ENCODE peak calls at places on chromosomes 13 and 19, in seven cellular contexts. One of them, this sample, is unnamed.

GRCh38 chr13:101231751-101232428 is 184.4 kb downstream of the NALCN start:
- DNase-seq in epithelial cell of esophagus: peak; percentile 22
- DNase-seq in cardiac fibroblast: peak; percentile 75
- DNase-seq in CD8-positive, alpha-beta T cell: no peak
- DNase-seq in colonic mucosa: no peak
- DNase-seq in cardiac muscle cell: no peak
- DNase-seq in B cell: no peak
- DNase-seq in this sample: no peak

GRCh38 chr13:44930907-44931676 is 58.2 kb downstream of the NUFIP1 start:
- DNase-seq in epithelial cell of esophagus: peak; percentile 55
- DNase-seq in cardiac fibroblast: peak; percentile 34
- DNase-seq in CD8-positive, alpha-beta T cell: no peak
- DNase-seq in colonic mucosa: no peak
- DNase-seq in cardiac muscle cell: no peak
- DNase-seq in B cell: no peak
- DNase-seq in this sample: no peak

GRCh38 chr13:110397445-110397844 is 90.4 kb downstream of the COL4A2 start:
- DNase-seq in epithelial cell of esophagus: peak; percentile 17
- DNase-seq in cardiac fibroblast: peak; percentile 87
- DNase-seq in CD8-positive, alpha-beta T cell: no peak
- DNase-seq in colonic mucosa: no peak
- DNase-seq in cardiac muscle cell: no peak
- DNase-seq in B cell: no peak
- DNase-seq in this sample: no peak

GRCh38 chr13:93425411-93425810 is 198.8 kb downstream of the GPC6 start:
- DNase-seq in epithelial cell of esophagus: no peak
- DNase-seq in cardiac fibroblast: no peak
- DNase-seq in CD8-positive, alpha-beta T cell: no peak
- DNase-seq in colonic mucosa: no peak
- DNase-seq in cardiac muscle cell: no peak
- DNase-seq in B cell: no peak
- DNase-seq in this sample: no peak

GRCh38 chr13:72198042-72198441 is 331.0 kb upstream of the DACH1 start:
- DNase-seq in epithelial cell of esophagus: no peak
- DNase-seq in cardiac fibroblast: no peak
- DNase-seq in CD8-positive, alpha-beta T cell: no peak
- DNase-seq in colonic mucosa: no peak
- DNase-seq in cardiac muscle cell: no peak
- DNase-seq in B cell: no peak
- DNase-seq in this sample: no peak

GRCh38 chr13:94178625-94179244 is 300.7 kb downstream of the DCT start:
- DNase-seq in epithelial cell of esophagus: no peak
- DNase-seq in cardiac fibroblast: no peak
- DNase-seq in CD8-positive, alpha-beta T cell: no peak
- DNase-seq in colonic mucosa: no peak
- DNase-seq in cardiac muscle cell: no peak
- DNase-seq in B cell: no peak
- DNase-seq in this sample: no peak

GRCh38 chr19:7500811-7501450 is 12.1 kb upstream of the PEX11G start:
- DNase-seq in epithelial cell of esophagus: peak; percentile 83
- DNase-seq in cardiac fibroblast: peak; percentile 51
- DNase-seq in CD8-positive, alpha-beta T cell: peak; percentile 21
- DNase-seq in colonic mucosa: peak; percentile 77
- DNase-seq in cardiac muscle cell: peak; percentile 78
- DNase-seq in B cell: no peak
- DNase-seq in this sample: peak; percentile 74

GRCh38 chr19:29978139-29978538 is 36.1 kb downstream of the URI1 start:
- DNase-seq in epithelial cell of esophagus: no peak
- DNase-seq in cardiac fibroblast: no peak
- DNase-seq in CD8-positive, alpha-beta T cell: no peak
- DNase-seq in colonic mucosa: no peak
- DNase-seq in cardiac muscle cell: no peak
- DNase-seq in B cell: no peak
- DNase-seq in this sample: peak; percentile 9

GRCh38 chr13:113273856-113274590 is 23.0 kb upstream of the LAMP1 start:
- DNase-seq in epithelial cell of esophagus: peak; percentile 87
- DNase-seq in cardiac fibroblast: peak; percentile 82
- DNase-seq in CD8-positive, alpha-beta T cell: no peak
- DNase-seq in colonic mucosa: no peak
- DNase-seq in cardiac muscle cell: no peak
- DNase-seq in B cell: no peak
- DNase-seq in this sample: no peak

GRCh38 chr19:29467824-29468401 is 57.9 kb upstream of the VSTM2B start:
- DNase-seq in epithelial cell of esophagus: peak; percentile 3
- DNase-seq in cardiac fibroblast: peak; percentile 28
- DNase-seq in CD8-positive, alpha-beta T cell: peak; percentile 16
- DNase-seq in colonic mucosa: no peak
- DNase-seq in cardiac muscle cell: peak; percentile 31
- DNase-seq in B cell: no peak
- DNase-seq in this sample: peak; percentile 49

GRCh38 chr13:48873598-48873997 is 102.1 kb upstream of the FNDC3A start:
- DNase-seq in epithelial cell of esophagus: peak; percentile 71
- DNase-seq in cardiac fibroblast: peak; percentile 23
- DNase-seq in CD8-positive, alpha-beta T cell: no peak
- DNase-seq in colonic mucosa: no peak
- DNase-seq in cardiac muscle cell: peak; percentile 23
- DNase-seq in B cell: no peak
- DNase-seq in this sample: no peak

GRCh38 chr19:6020972-6021805 is 43.2 kb upstream of the RANBP3 start:
- DNase-seq in epithelial cell of esophagus: peak; percentile 14
- DNase-seq in cardiac fibroblast: no peak
- DNase-seq in CD8-positive, alpha-beta T cell: no peak
- DNase-seq in colonic mucosa: no peak
- DNase-seq in cardiac muscle cell: no peak
- DNase-seq in B cell: no peak
- DNase-seq in this sample: no peak

GRCh38 chr13:108026671-108027410 is 188.5 kb downstream of the LIG4 start:
- DNase-seq in epithelial cell of esophagus: no peak
- DNase-seq in cardiac fibroblast: no peak
- DNase-seq in CD8-positive, alpha-beta T cell: no peak
- DNase-seq in colonic mucosa: no peak
- DNase-seq in cardiac muscle cell: no peak
- DNase-seq in B cell: no peak
- DNase-seq in this sample: no peak

GRCh38 chr13:53612200-53612599 is 583.6 kb downstream of the OLFM4 start:
- DNase-seq in epithelial cell of esophagus: no peak
- DNase-seq in cardiac fibroblast: no peak
- DNase-seq in CD8-positive, alpha-beta T cell: no peak
- DNase-seq in colonic mucosa: no peak
- DNase-seq in cardiac muscle cell: no peak
- DNase-seq in B cell: no peak
- DNase-seq in this sample: no peak

GRCh38 chr13:78054152-78054551 is 135.5 kb upstream of the EDNRB start:
- DNase-seq in epithelial cell of esophagus: no peak
- DNase-seq in cardiac fibroblast: no peak
- DNase-seq in CD8-positive, alpha-beta T cell: no peak
- DNase-seq in colonic mucosa: no peak
- DNase-seq in cardiac muscle cell: no peak
- DNase-seq in B cell: no peak
- DNase-seq in this sample: no peak

GRCh38 chr19:30148039-30148438 is 206.0 kb downstream of the URI1 start:
- DNase-seq in epithelial cell of esophagus: peak; percentile 17
- DNase-seq in cardiac fibroblast: no peak
- DNase-seq in CD8-positive, alpha-beta T cell: no peak
- DNase-seq in colonic mucosa: peak; percentile 38
- DNase-seq in cardiac muscle cell: no peak
- DNase-seq in B cell: no peak
- DNase-seq in this sample: no peak

GRCh38 chr19:2561895-2562294 is 86.0 kb downstream of the GADD45B start:
- DNase-seq in epithelial cell of esophagus: peak; percentile 23
- DNase-seq in cardiac fibroblast: no peak
- DNase-seq in CD8-positive, alpha-beta T cell: peak; percentile 69
- DNase-seq in colonic mucosa: no peak
- DNase-seq in cardiac muscle cell: no peak
- DNase-seq in B cell: peak; percentile 76
- DNase-seq in this sample: peak; percentile 87

GRCh38 chr13:50805805-50806204 is 37.7 kb downstream of the DLEU7 start:
- DNase-seq in epithelial cell of esophagus: peak; percentile 26
- DNase-seq in cardiac fibroblast: peak; percentile 51
- DNase-seq in CD8-positive, alpha-beta T cell: no peak
- DNase-seq in colonic mucosa: no peak
- DNase-seq in cardiac muscle cell: no peak
- DNase-seq in B cell: no peak
- DNase-seq in this sample: no peak
- TF ChIP-seq CTCF in epithelial cell of esophagus: no peak
- TF ChIP-seq CTCF in cardiac fibroblast: peak; percentile 18
- TF ChIP-seq CTCF in CD8-positive, alpha-beta T cell: no peak
- TF ChIP-seq CTCF in colonic mucosa: no peak
- TF ChIP-seq CTCF in cardiac muscle cell: peak; percentile 7
- TF ChIP-seq CTCF in B cell: no peak
- TF ChIP-seq CTCF in this sample: no peak

GRCh38 chr19:46617566-46618079 is 7.3 kb downstream of the PTGIR start:
- DNase-seq in epithelial cell of esophagus: no peak
- DNase-seq in cardiac fibroblast: no peak
- DNase-seq in CD8-positive, alpha-beta T cell: no peak
- DNase-seq in colonic mucosa: no peak
- DNase-seq in cardiac muscle cell: no peak
- DNase-seq in B cell: no peak
- DNase-seq in this sample: no peak

GRCh38 chr19:46614114-46614701 is 10.7 kb downstream of the PTGIR start:
- DNase-seq in epithelial cell of esophagus: peak; percentile 76
- DNase-seq in cardiac fibroblast: peak; percentile 84
- DNase-seq in CD8-positive, alpha-beta T cell: peak; percentile 86
- DNase-seq in colonic mucosa: peak; percentile 85
- DNase-seq in cardiac muscle cell: peak; percentile 90
- DNase-seq in B cell: peak; percentile 87
- DNase-seq in this sample: peak; percentile 82

GRCh38 chr19:46615966-46616365 is 8.9 kb downstream of the PTGIR start:
- DNase-seq in epithelial cell of esophagus: no peak
- DNase-seq in cardiac fibroblast: no peak
- DNase-seq in CD8-positive, alpha-beta T cell: no peak
- DNase-seq in colonic mucosa: no peak
- DNase-seq in cardiac muscle cell: no peak
- DNase-seq in B cell: no peak
- DNase-seq in this sample: no peak

GRCh38 chr19:46618670-46619231 is 6.1 kb downstream of the PTGIR start:
- DNase-seq in epithelial cell of esophagus: peak; percentile 25
- DNase-seq in cardiac fibroblast: peak; percentile 83
- DNase-seq in CD8-positive, alpha-beta T cell: no peak
- DNase-seq in colonic mucosa: no peak
- DNase-seq in cardiac muscle cell: no peak
- DNase-seq in B cell: peak; percentile 86
- DNase-seq in this sample: peak; percentile 71

DNA sequence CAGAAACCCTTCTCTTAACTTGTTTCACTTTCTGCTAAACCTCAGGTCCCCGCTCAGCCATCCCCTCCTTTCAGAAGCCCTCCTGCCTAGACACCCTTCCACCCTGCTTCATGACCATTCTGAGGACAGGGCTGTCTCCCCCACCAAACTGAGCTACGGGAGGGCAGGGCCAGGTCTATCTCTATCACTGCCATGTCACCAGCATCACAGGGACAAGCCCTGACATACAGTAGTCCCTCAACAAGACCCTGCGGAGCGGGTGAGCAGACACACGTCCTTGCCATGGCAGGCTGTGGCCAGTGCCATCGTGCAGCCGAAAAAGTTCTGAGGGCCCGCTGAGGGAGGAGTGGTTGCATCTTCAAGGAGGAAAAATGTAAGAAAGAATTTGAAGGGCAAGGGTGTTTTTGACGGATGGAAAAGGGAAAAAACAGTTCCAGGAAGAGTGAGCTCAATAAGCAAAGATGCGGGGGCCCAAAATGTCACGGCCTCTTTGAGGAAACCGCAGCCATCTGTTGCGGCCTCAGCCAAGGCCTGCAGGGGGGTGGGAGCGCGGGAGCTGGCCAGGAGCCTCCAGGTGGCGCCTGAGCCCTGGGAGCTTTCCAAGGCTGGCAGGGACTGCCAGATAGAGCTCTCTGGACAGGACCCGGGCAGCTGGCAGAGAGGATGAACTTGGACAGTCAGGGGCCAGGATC is 8.1 kb downstream of the PTGIR start:
- DNase-seq in epithelial cell of esophagus: peak; percentile 68
- DNase-seq in cardiac fibroblast: peak; percentile 55
- DNase-seq in CD8-positive, alpha-beta T cell: no peak
- DNase-seq in colonic mucosa: no peak
- DNase-seq in cardiac muscle cell: peak; percentile 81
- DNase-seq in B cell: no peak
- DNase-seq in this sample: peak; percentile 63
- TF ChIP-seq CTCF in epithelial cell of esophagus: peak; percentile 72
- TF ChIP-seq CTCF in cardiac fibroblast: peak; percentile 44
- TF ChIP-seq CTCF in CD8-positive, alpha-beta T cell: no peak
- TF ChIP-seq CTCF in colonic mucosa: peak; percentile 46
- TF ChIP-seq CTCF in cardiac muscle cell: peak; percentile 39
- TF ChIP-seq CTCF in B cell: peak; percentile 11
- TF ChIP-seq CTCF in this sample: peak; percentile 61

DNA sequence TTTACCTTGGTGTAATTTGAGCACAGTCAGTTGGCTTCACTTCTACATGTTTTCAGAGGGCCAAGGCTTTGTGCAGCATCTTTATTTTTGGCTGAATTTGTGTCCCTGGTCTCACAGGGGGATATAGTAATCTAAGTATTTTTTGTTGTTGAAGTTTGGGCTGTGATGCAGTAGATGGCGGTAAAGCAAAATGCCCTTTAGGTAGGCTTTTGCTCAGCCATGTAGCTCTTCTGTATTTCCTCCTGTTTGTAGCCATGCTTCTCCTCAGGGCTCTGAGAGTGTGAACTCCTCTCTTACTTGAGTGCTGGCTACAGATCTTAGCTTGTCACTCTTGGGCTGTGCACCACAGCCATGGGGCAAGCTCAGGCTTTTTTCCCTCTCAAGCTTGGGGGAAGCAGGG is 328.6 kb downstream of the SLITRK5 start:
- DNase-seq in epithelial cell of esophagus: no peak
- DNase-seq in cardiac fibroblast: no peak
- DNase-seq in CD8-positive, alpha-beta T cell: no peak
- DNase-seq in colonic mucosa: no peak
- DNase-seq in cardiac muscle cell: peak; percentile 4
- DNase-seq in B cell: no peak
- DNase-seq in this sample: no peak
- TF ChIP-seq CTCF in epithelial cell of esophagus: peak; percentile 16
- TF ChIP-seq CTCF in cardiac fibroblast: no peak
- TF ChIP-seq CTCF in CD8-positive, alpha-beta T cell: no peak
- TF ChIP-seq CTCF in colonic mucosa: no peak
- TF ChIP-seq CTCF in cardiac muscle cell: no peak
- TF ChIP-seq CTCF in B cell: no peak
- TF ChIP-seq CTCF in this sample: no peak

DNA sequence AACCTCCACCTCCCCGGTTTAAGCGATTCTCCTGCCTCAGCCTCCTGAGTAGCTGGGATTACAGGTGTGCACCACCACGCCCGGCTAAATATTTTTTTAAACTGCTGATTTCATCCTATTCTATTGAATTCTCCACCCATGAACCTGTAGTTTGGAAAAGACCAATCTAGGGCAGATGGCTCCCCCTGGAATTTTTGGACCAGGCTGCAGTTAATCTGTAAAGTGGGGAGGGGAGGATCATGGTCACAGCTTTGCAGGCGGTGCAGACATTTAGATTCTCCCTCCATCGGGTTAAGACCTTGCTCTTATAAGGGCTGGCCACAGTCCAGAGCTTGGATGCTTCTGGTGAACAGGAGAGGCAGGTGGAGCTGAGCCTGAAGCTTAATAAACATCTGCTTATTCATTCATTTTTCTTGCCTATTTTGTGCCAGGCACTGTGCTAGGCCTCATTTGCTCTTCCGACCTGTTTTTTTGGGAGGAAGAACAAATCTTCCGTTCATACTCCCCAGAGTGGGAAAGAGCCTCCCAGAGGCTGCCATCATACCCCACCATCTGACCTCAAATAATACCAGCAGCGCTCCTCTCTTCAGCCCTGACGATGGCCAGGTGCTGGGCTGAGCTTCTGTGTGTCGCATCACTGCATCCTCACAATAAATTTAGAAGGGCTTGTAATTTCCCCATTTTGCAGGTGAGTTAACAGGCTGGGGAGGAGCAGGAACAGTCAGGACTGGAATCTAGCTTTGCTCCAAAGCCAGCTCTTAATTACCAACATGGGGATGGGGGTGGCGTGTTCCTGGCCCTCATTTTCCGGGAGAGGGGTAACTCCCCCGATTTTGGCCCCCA is 902 bp upstream of the CCDC106 start:
- DNase-seq in epithelial cell of esophagus: no peak
- DNase-seq in cardiac fibroblast: no peak
- DNase-seq in CD8-positive, alpha-beta T cell: no peak
- DNase-seq in colonic mucosa: no peak
- DNase-seq in cardiac muscle cell: no peak
- DNase-seq in B cell: peak; percentile 72
- DNase-seq in this sample: peak; percentile 57
- TF ChIP-seq CTCF in epithelial cell of esophagus: no peak
- TF ChIP-seq CTCF in cardiac fibroblast: no peak
- TF ChIP-seq CTCF in CD8-positive, alpha-beta T cell: no peak
- TF ChIP-seq CTCF in colonic mucosa: no peak
- TF ChIP-seq CTCF in cardiac muscle cell: no peak
- TF ChIP-seq CTCF in B cell: no peak
- TF ChIP-seq CTCF in this sample: no peak

This sample was measured in GM13977.